ENCODE peak calls at places on chromosome 2, in seven cellular contexts. U, G, H, F, J, V and B are unnamed samples.

GRCh38 chr2:149817206-149817605 is 229.6 kb upstream of the MMADHC start:
- DNase-seq in F (no peak), J (no peak), V (no peak), U (no peak), H (no peak), G (no peak), B (no peak)

GRCh38 chr2:149598014-149598395 is 10.4 kb upstream of the MMADHC start:
- DNase-seq in F (no peak), J (no peak), G (no peak), H (no peak), U (no peak), V (peak; percentile 39), B (no peak)

GRCh38 chr2:36507408-36507812 is 90.6 kb downstream of the FEZ2 start:
- DNase-seq in J (no peak), U (no peak), G (peak; percentile 80), F (peak; percentile 80), V (peak; percentile 65), H (peak; percentile 39), B (peak; percentile 1)

GRCh38 chr2:190819835-190820234 is 60.8 kb upstream of the GLS start:
- DNase-seq in U (no peak), J (no peak), H (no peak), G (no peak), V (peak; percentile 79), F (no peak), B (no peak)

GRCh38 chr2:102103992-102104871 is 38.3 kb upstream of the IL1R1 start:
- DNase-seq in H (peak; percentile 72), U (peak; percentile 83), V (peak; percentile 94), F (no peak), G (no peak), J (peak; percentile 67), B (no peak)

GRCh38 chr2:73985318-73986084 is 791 bp downstream of the TET3 start:
- DNase-seq in V (no peak), G (peak; percentile 84), F (no peak), U (no peak), J (no peak), H (peak; percentile 42), B (no peak)

GRCh38 chr2:160033732-160034392 is 28.6 kb downstream of the PLA2R1 start:
- DNase-seq in G (no peak), U (no peak), F (no peak), J (no peak), H (no peak), V (peak; percentile 20), B (no peak)

GRCh38 chr2:224584768-224585204 is 377 bp downstream of the CUL3 start:
- DNase-seq in G (peak; percentile 70), V (no peak), H (peak; percentile 58), J (no peak), U (no peak), F (peak; percentile 65), B (peak; percentile 35)

GRCh38 chr2:106232633-106233032 is 38.5 kb upstream of the UXS1 start:
- DNase-seq in G (no peak), V (no peak), J (no peak), F (no peak), U (no peak), H (no peak), B (no peak)

GRCh38 chr2:240881913-240882312 is 13.3 kb downstream of the AGXT start:
- DNase-seq in J (no peak), G (no peak), V (no peak), U (no peak), F (no peak), H (no peak), B (no peak)

GRCh38 chr2:44549099-44549471 is 187.3 kb downstream of the CAMKMT start:
- DNase-seq in H (no peak), V (peak; percentile 78), G (no peak), J (no peak), U (no peak), F (peak; percentile 74), B (no peak)

GRCh38 chr2:232478571-232479340 is 8.9 kb downstream of the ECEL1 start:
- DNase-seq in G (no peak), U (no peak), H (no peak), V (no peak), F (no peak), J (no peak), B (no peak)

GRCh38 chr2:209472386-209472832 is 48.6 kb downstream of the MAP2 start:
- DNase-seq in U (no peak), J (no peak), G (no peak), H (no peak), V (peak; percentile 69), F (no peak), B (no peak)

GRCh38 chr2:128298846-128299507 is 19.7 kb downstream of the HS6ST1 start:
- DNase-seq in H (no peak), U (no peak), G (no peak), J (no peak), V (no peak), F (no peak), B (no peak)

DNA sequence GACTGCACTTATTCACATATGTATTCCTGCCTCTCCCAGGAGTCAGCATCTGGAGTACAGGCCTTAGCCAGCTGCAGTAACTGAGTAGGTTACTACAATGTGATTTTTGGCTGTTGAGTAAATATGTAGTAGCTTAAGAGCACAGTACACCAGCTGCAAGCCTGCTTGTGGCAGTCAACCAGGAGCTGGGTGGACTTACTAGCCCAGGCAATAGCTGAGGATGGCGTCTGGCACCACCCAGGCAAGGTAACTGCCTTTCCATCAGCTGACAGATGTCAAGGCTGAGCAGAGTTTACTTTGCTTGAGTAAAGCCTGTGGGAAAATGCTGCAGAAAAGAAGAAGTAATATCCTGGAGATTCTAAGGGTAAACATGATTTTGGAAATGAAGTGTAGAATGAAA is 13.9 kb upstream of the SCLY start:
- DNase-seq in U (no peak), J (no peak), G (no peak), H (no peak), V (no peak), F (no peak), B (no peak)
- H3K27ac ChIP-seq in U (no peak overlapping the region), J (no peak overlapping the region), G (no peak overlapping the region), H (no peak overlapping the region), V (no peak overlapping the region), F (no peak overlapping the region), B (no peak overlapping the region)

DNA sequence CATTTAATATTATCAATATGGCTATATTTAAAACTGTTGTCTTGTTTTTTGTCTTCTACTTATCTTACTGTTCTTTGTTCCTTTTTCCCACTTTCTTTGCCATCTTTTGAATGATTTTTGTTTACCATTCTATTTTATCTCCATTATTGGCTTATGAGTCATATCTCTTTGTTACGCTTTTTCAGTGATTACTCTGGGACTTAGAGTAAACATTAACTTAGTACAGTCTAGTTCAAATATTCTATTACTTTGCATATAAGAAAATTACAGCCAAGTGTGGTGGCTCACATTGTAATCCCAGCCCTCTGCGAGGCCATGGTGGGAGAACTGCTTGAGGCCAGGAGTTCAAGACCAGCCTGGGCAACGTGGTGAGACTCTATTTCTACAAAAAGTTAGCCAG is 26.1 kb downstream of the ADCY3 start:
- DNase-seq in G (no peak), J (no peak), F (no peak), V (peak; percentile 83), U (no peak), H (no peak), B (no peak)
- H3K27ac ChIP-seq in G (no peak overlapping the region), J (no peak overlapping the region), F (no peak overlapping the region), V (peak overlapping the region; percentile 98), U (no peak overlapping the region), H (no peak overlapping the region), B (no peak overlapping the region)

DNA sequence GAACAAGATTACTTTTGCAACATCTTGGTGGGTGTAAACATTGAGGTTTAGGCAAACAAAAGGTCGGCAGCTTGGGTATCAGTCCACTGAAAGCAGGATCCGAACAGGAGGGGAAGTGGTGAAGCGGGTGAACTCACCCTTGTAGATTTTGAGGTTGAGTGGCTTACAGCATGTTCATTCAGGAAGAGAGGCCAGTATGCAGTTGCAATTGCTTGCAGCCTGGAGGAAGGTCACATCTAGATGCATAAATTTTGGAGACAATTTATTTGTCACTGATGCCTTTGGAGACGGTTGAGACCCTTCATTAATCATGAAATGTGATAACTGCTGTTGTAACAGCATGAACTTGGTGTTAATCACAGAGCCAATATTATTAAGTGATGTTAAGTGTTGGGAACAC is 131.1 kb downstream of the LTBP1 start:
- DNase-seq in V (no peak), J (no peak), G (no peak), H (no peak), U (no peak), F (no peak), B (no peak)
- H3K27ac ChIP-seq in V (no peak overlapping the region), J (no peak overlapping the region), G (no peak overlapping the region), H (no peak overlapping the region), U (peak overlapping the region; percentile 31), F (no peak overlapping the region), B (no peak overlapping the region)

DNA sequence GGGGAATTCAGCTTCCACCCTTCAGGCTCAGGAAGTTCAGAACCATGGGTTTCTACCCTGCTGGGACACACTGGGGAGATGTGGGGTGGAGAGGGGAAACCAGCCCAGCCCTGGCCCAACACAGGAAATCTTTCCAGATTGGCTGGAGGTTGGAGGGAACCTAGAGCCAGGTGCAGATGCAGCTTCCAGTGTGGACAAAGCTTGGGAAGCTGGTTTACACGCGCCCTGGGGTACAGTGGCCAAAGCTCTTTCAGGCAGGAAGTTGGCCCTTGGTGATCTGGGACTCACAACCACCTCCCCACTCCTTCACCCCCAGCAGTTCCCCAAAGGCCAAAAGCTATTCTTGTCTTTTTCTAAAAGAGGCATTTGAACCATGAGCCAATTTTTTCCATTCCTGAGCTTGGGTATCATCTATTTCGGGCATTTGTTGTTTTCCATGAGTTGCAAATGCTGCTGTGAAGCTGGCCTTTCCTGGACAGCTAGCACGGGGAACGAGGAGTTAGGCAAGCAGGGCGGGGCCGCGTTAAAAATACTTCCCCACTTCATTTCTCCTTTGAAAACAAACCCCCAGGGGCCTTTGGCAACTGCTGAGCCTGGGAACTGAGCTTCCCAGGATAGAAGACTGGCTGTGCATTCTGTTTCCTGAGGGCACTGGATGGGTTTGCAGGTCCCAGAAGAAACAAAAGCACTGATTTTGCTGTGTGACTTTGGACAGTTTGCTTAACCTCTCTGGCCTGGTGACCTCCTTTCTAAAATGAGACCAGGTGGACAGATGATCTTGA is 3.1 kb upstream of the ARID5A start:
- DNase-seq in F (no peak), U (peak; percentile 87), J (no peak), G (no peak), H (peak; percentile 74), V (peak; percentile 34), B (no peak)
- H3K27ac ChIP-seq in F (no peak overlapping the region), U (peak overlapping the region; percentile 94), J (peak overlapping the region; percentile 33), G (no peak overlapping the region), H (peak overlapping the region; percentile 90), V (peak overlapping the region; percentile 35), B (peak overlapping the region; percentile 64)